ENCODE peak calls at places on chromosome 20, in nine cellular contexts. One of them, this sample, is unnamed.
A peak's percentile ranks its signal among the peaks of the same experiment; 100 is the strongest.

GRCh38 chr20:19252670-19253120 is 40.3 kb downstream of the SLC24A3 start:
- DNase-seq in mammary epithelial cell: no peak
- DNase-seq in adipocyte: peak; percentile 86
- DNase-seq in NCI-H1105: no peak
- DNase-seq in DMS79: no peak
- DNase-seq in T-helper 2 cell treated with Interferon-gamma antibody and Interleukin-4, amounts not matched to agents 5 μg/mL and 100 μg/mL, for 36 hours: no peak
- DNase-seq in GOT3: no peak
- DNase-seq in H9: no peak
- DNase-seq in stimulated activated CD8-positive, alpha-beta memory T cell treated with anti-CD3 and anti-CD28 coated beads, Interleukin-15, amount 100 ng/mL, for 24 hours: no peak
- DNase-seq in this sample: peak; percentile 81

GRCh38 chr20:57089701-57090144 is 176.7 kb downstream of the BMP7 start:
- DNase-seq in DMS79: peak; percentile 33
- DNase-seq in mammary epithelial cell: peak; percentile 33
- DNase-seq in T-helper 2 cell treated with Interferon-gamma antibody and Interleukin-4, amounts not matched to agents 5 μg/mL and 100 μg/mL, for 36 hours: peak; percentile 51
- DNase-seq in NCI-H1105: peak; percentile 52
- DNase-seq in H9: peak; percentile 88
- DNase-seq in stimulated activated CD8-positive, alpha-beta memory T cell treated with anti-CD3 and anti-CD28 coated beads, Interleukin-15, amount 100 ng/mL, for 24 hours: peak; percentile 33
- DNase-seq in adipocyte: peak; percentile 76
- DNase-seq in GOT3: no peak
- DNase-seq in this sample: peak; percentile 31

GRCh38 chr20:6483727-6484126 is 283.8 kb upstream of the BMP2 start:
- DNase-seq in mammary epithelial cell: no peak
- DNase-seq in adipocyte: no peak
- DNase-seq in DMS79: no peak
- DNase-seq in H9: no peak
- DNase-seq in T-helper 2 cell treated with Interferon-gamma antibody and Interleukin-4, amounts not matched to agents 5 μg/mL and 100 μg/mL, for 36 hours: no peak
- DNase-seq in NCI-H1105: no peak
- DNase-seq in GOT3: no peak
- DNase-seq in stimulated activated CD8-positive, alpha-beta memory T cell treated with anti-CD3 and anti-CD28 coated beads, Interleukin-15, amount 100 ng/mL, for 24 hours: no peak
- DNase-seq in this sample: no peak

GRCh38 chr20:57919059-57919458 is 209.2 kb upstream of the PMEPA1 start:
- DNase-seq in adipocyte: no peak
- DNase-seq in H9: no peak
- DNase-seq in NCI-H1105: no peak
- DNase-seq in T-helper 2 cell treated with Interferon-gamma antibody and Interleukin-4, amounts not matched to agents 5 μg/mL and 100 μg/mL, for 36 hours: no peak
- DNase-seq in DMS79: no peak
- DNase-seq in mammary epithelial cell: no peak
- DNase-seq in stimulated activated CD8-positive, alpha-beta memory T cell treated with anti-CD3 and anti-CD28 coated beads, Interleukin-15, amount 100 ng/mL, for 24 hours: no peak
- DNase-seq in GOT3: no peak
- DNase-seq in this sample: no peak

GRCh38 chr20:17394411-17394810 is 136.8 kb downstream of the BFSP1 start:
- DNase-seq in H9: no peak
- DNase-seq in stimulated activated CD8-positive, alpha-beta memory T cell treated with anti-CD3 and anti-CD28 coated beads, Interleukin-15, amount 100 ng/mL, for 24 hours: no peak
- DNase-seq in NCI-H1105: no peak
- DNase-seq in DMS79: no peak
- DNase-seq in mammary epithelial cell: no peak
- DNase-seq in adipocyte: no peak
- DNase-seq in T-helper 2 cell treated with Interferon-gamma antibody and Interleukin-4, amounts not matched to agents 5 μg/mL and 100 μg/mL, for 36 hours: no peak
- DNase-seq in GOT3: no peak
- DNase-seq in this sample: no peak

GRCh38 chr20:2545594-2545993 is 9.2 kb downstream of the TMC2 start:
- DNase-seq in NCI-H1105: no peak
- DNase-seq in H9: no peak
- DNase-seq in DMS79: no peak
- DNase-seq in stimulated activated CD8-positive, alpha-beta memory T cell treated with anti-CD3 and anti-CD28 coated beads, Interleukin-15, amount 100 ng/mL, for 24 hours: no peak
- DNase-seq in mammary epithelial cell: no peak
- DNase-seq in GOT3: no peak
- DNase-seq in T-helper 2 cell treated with Interferon-gamma antibody and Interleukin-4, amounts not matched to agents 5 μg/mL and 100 μg/mL, for 36 hours: no peak
- DNase-seq in adipocyte: no peak
- DNase-seq in this sample: no peak

GRCh38 chr20:21571841-21572690 is 58.2 kb upstream of the NKX2-2 start:
- DNase-seq in mammary epithelial cell: no peak
- DNase-seq in T-helper 2 cell treated with Interferon-gamma antibody and Interleukin-4, amounts not matched to agents 5 μg/mL and 100 μg/mL, for 36 hours: no peak
- DNase-seq in adipocyte: peak; percentile 48
- DNase-seq in DMS79: no peak
- DNase-seq in H9: no peak
- DNase-seq in NCI-H1105: no peak
- DNase-seq in stimulated activated CD8-positive, alpha-beta memory T cell treated with anti-CD3 and anti-CD28 coated beads, Interleukin-15, amount 100 ng/mL, for 24 hours: no peak
- DNase-seq in GOT3: no peak
- DNase-seq in this sample: peak; percentile 1

GRCh38 chr20:36335187-36335870 is 29.2 kb downstream of the DLGAP4 start:
- DNase-seq in stimulated activated CD8-positive, alpha-beta memory T cell treated with anti-CD3 and anti-CD28 coated beads, Interleukin-15, amount 100 ng/mL, for 24 hours: no peak
- DNase-seq in mammary epithelial cell: no peak
- DNase-seq in NCI-H1105: no peak
- DNase-seq in DMS79: no peak
- DNase-seq in adipocyte: no peak
- DNase-seq in T-helper 2 cell treated with Interferon-gamma antibody and Interleukin-4, amounts not matched to agents 5 μg/mL and 100 μg/mL, for 36 hours: no peak
- DNase-seq in GOT3: no peak
- DNase-seq in H9: no peak
- DNase-seq in this sample: no peak

GRCh38 chr20:53800883-53801604 is 207.4 kb upstream of the ZNF217 start:
- DNase-seq in NCI-H1105: no peak
- DNase-seq in GOT3: no peak
- DNase-seq in H9: no peak
- DNase-seq in stimulated activated CD8-positive, alpha-beta memory T cell treated with anti-CD3 and anti-CD28 coated beads, Interleukin-15, amount 100 ng/mL, for 24 hours: no peak
- DNase-seq in T-helper 2 cell treated with Interferon-gamma antibody and Interleukin-4, amounts not matched to agents 5 μg/mL and 100 μg/mL, for 36 hours: no peak
- DNase-seq in mammary epithelial cell: no peak
- DNase-seq in DMS79: no peak
- DNase-seq in adipocyte: no peak
- DNase-seq in this sample: no peak

GRCh38 chr20:25294459-25295385 is 46.8 kb downstream of the PYGB start:
- DNase-seq in adipocyte: peak; percentile 70
- DNase-seq in stimulated activated CD8-positive, alpha-beta memory T cell treated with anti-CD3 and anti-CD28 coated beads, Interleukin-15, amount 100 ng/mL, for 24 hours: peak; percentile 28
- DNase-seq in NCI-H1105: no peak
- DNase-seq in GOT3: no peak
- DNase-seq in H9: peak; percentile 87
- DNase-seq in mammary epithelial cell: no peak
- DNase-seq in DMS79: peak; percentile 9
- DNase-seq in T-helper 2 cell treated with Interferon-gamma antibody and Interleukin-4, amounts not matched to agents 5 μg/mL and 100 μg/mL, for 36 hours: peak; percentile 42
- DNase-seq in this sample: peak; percentile 49

GRCh38 chr20:35111141-35111888 is 18.7 kb upstream of the TRPC4AP start:
- DNase-seq in stimulated activated CD8-positive, alpha-beta memory T cell treated with anti-CD3 and anti-CD28 coated beads, Interleukin-15, amount 100 ng/mL, for 24 hours: no peak
- DNase-seq in NCI-H1105: no peak
- DNase-seq in GOT3: peak; percentile 28
- DNase-seq in adipocyte: peak; percentile 22
- DNase-seq in H9: no peak
- DNase-seq in mammary epithelial cell: peak; percentile 91
- DNase-seq in T-helper 2 cell treated with Interferon-gamma antibody and Interleukin-4, amounts not matched to agents 5 μg/mL and 100 μg/mL, for 36 hours: no peak
- DNase-seq in DMS79: no peak
- DNase-seq in this sample: peak; percentile 91

GRCh38 chr20:53940883-53941546 is 129.4 kb downstream of the BCAS1 start:
- DNase-seq in H9: no peak
- DNase-seq in stimulated activated CD8-positive, alpha-beta memory T cell treated with anti-CD3 and anti-CD28 coated beads, Interleukin-15, amount 100 ng/mL, for 24 hours: no peak
- DNase-seq in GOT3: no peak
- DNase-seq in mammary epithelial cell: peak; percentile 83
- DNase-seq in DMS79: peak; percentile 4
- DNase-seq in T-helper 2 cell treated with Interferon-gamma antibody and Interleukin-4, amounts not matched to agents 5 μg/mL and 100 μg/mL, for 36 hours: no peak
- DNase-seq in NCI-H1105: no peak
- DNase-seq in adipocyte: peak; percentile 61
- DNase-seq in this sample: peak; percentile 82

GRCh38 chr20:64079273-64080012 is at the start of gene RGS19:
- DNase-seq in NCI-H1105: peak; percentile 38
- DNase-seq in GOT3: peak; percentile 23
- DNase-seq in DMS79: peak; percentile 47
- DNase-seq in stimulated activated CD8-positive, alpha-beta memory T cell treated with anti-CD3 and anti-CD28 coated beads, Interleukin-15, amount 100 ng/mL, for 24 hours: peak; percentile 40
- DNase-seq in mammary epithelial cell: peak; percentile 47
- DNase-seq in T-helper 2 cell treated with Interferon-gamma antibody and Interleukin-4, amounts not matched to agents 5 μg/mL and 100 μg/mL, for 36 hours: peak; percentile 85
- DNase-seq in adipocyte: peak; percentile 80
- DNase-seq in H9: peak; percentile 68
- DNase-seq in this sample: peak; percentile 50

GRCh38 chr20:62751551-62752150 is 43.0 kb downstream of the NTSR1 start:
- DNase-seq in stimulated activated CD8-positive, alpha-beta memory T cell treated with anti-CD3 and anti-CD28 coated beads, Interleukin-15, amount 100 ng/mL, for 24 hours: no peak
- DNase-seq in H9: no peak
- DNase-seq in T-helper 2 cell treated with Interferon-gamma antibody and Interleukin-4, amounts not matched to agents 5 μg/mL and 100 μg/mL, for 36 hours: no peak
- DNase-seq in DMS79: no peak
- DNase-seq in NCI-H1105: no peak
- DNase-seq in GOT3: no peak
- DNase-seq in adipocyte: no peak
- DNase-seq in mammary epithelial cell: no peak
- DNase-seq in this sample: no peak

GRCh38 chr20:62370807-62371587 is 3.9 kb upstream of the LAMA5 start:
- DNase-seq in DMS79: peak; percentile 41
- DNase-seq in adipocyte: no peak
- DNase-seq in mammary epithelial cell: no peak
- DNase-seq in NCI-H1105: no peak
- DNase-seq in T-helper 2 cell treated with Interferon-gamma antibody and Interleukin-4, amounts not matched to agents 5 μg/mL and 100 μg/mL, for 36 hours: no peak
- DNase-seq in stimulated activated CD8-positive, alpha-beta memory T cell treated with anti-CD3 and anti-CD28 coated beads, Interleukin-15, amount 100 ng/mL, for 24 hours: no peak
- DNase-seq in H9: no peak
- DNase-seq in GOT3: no peak
- DNase-seq in this sample: no peak

GRCh38 chr20:43744966-43745733 is 18.3 kb upstream of the GTSF1L start:
- DNase-seq in NCI-H1105: no peak
- DNase-seq in GOT3: no peak
- DNase-seq in H9: no peak
- DNase-seq in stimulated activated CD8-positive, alpha-beta memory T cell treated with anti-CD3 and anti-CD28 coated beads, Interleukin-15, amount 100 ng/mL, for 24 hours: no peak
- DNase-seq in DMS79: no peak
- DNase-seq in mammary epithelial cell: no peak
- DNase-seq in T-helper 2 cell treated with Interferon-gamma antibody and Interleukin-4, amounts not matched to agents 5 μg/mL and 100 μg/mL, for 36 hours: no peak
- DNase-seq in adipocyte: no peak
- DNase-seq in this sample: no peak

GRCh38 chr20:44442298-44443070 is 33.2 kb upstream of the TTPAL start:
- DNase-seq in stimulated activated CD8-positive, alpha-beta memory T cell treated with anti-CD3 and anti-CD28 coated beads, Interleukin-15, amount 100 ng/mL, for 24 hours: no peak
- DNase-seq in GOT3: no peak
- DNase-seq in mammary epithelial cell: no peak
- DNase-seq in NCI-H1105: no peak
- DNase-seq in T-helper 2 cell treated with Interferon-gamma antibody and Interleukin-4, amounts not matched to agents 5 μg/mL and 100 μg/mL, for 36 hours: no peak
- DNase-seq in H9: no peak
- DNase-seq in adipocyte: no peak
- DNase-seq in DMS79: no peak
- DNase-seq in this sample: no peak

GRCh38 chr20:63009044-63009961 is 2.5 kb upstream of the BHLHE23 start:
- DNase-seq in NCI-H1105: peak; percentile 63
- DNase-seq in T-helper 2 cell treated with Interferon-gamma antibody and Interleukin-4, amounts not matched to agents 5 μg/mL and 100 μg/mL, for 36 hours: peak; percentile 73
- DNase-seq in H9: peak; percentile 83
- DNase-seq in GOT3: peak; percentile 38
- DNase-seq in stimulated activated CD8-positive, alpha-beta memory T cell treated with anti-CD3 and anti-CD28 coated beads, Interleukin-15, amount 100 ng/mL, for 24 hours: peak; percentile 78
- DNase-seq in adipocyte: peak; percentile 89
- DNase-seq in mammary epithelial cell: peak; percentile 55
- DNase-seq in DMS79: peak; percentile 54
- DNase-seq in this sample: peak; percentile 35

GRCh38 chr20:50372770-50373088 is 137.5 kb upstream of the PTPN1 start:
- DNase-seq in stimulated activated CD8-positive, alpha-beta memory T cell treated with anti-CD3 and anti-CD28 coated beads, Interleukin-15, amount 100 ng/mL, for 24 hours: no peak
- DNase-seq in GOT3: no peak
- DNase-seq in H9: no peak
- DNase-seq in NCI-H1105: no peak
- DNase-seq in adipocyte: no peak
- DNase-seq in DMS79: no peak
- DNase-seq in T-helper 2 cell treated with Interferon-gamma antibody and Interleukin-4, amounts not matched to agents 5 μg/mL and 100 μg/mL, for 36 hours: no peak
- DNase-seq in mammary epithelial cell: peak; percentile 28
- DNase-seq in this sample: no peak

GRCh38 chr20:44460795-44461141 is 14.9 kb upstream of the TTPAL start:
- DNase-seq in NCI-H1105: no peak
- DNase-seq in H9: no peak
- DNase-seq in stimulated activated CD8-positive, alpha-beta memory T cell treated with anti-CD3 and anti-CD28 coated beads, Interleukin-15, amount 100 ng/mL, for 24 hours: no peak
- DNase-seq in adipocyte: peak; percentile 64
- DNase-seq in DMS79: no peak
- DNase-seq in mammary epithelial cell: peak; percentile 27
- DNase-seq in T-helper 2 cell treated with Interferon-gamma antibody and Interleukin-4, amounts not matched to agents 5 μg/mL and 100 μg/mL, for 36 hours: no peak
- DNase-seq in GOT3: no peak
- DNase-seq in this sample: peak; percentile 40

GRCh38 chr20:7841967-7842301 is 98.3 kb downstream of the HAO1 start:
- DNase-seq in H9: no peak
- DNase-seq in stimulated activated CD8-positive, alpha-beta memory T cell treated with anti-CD3 and anti-CD28 coated beads, Interleukin-15, amount 100 ng/mL, for 24 hours: no peak
- DNase-seq in adipocyte: peak; percentile 70
- DNase-seq in DMS79: no peak
- DNase-seq in GOT3: no peak
- DNase-seq in T-helper 2 cell treated with Interferon-gamma antibody and Interleukin-4, amounts not matched to agents 5 μg/mL and 100 μg/mL, for 36 hours: no peak
- DNase-seq in mammary epithelial cell: peak; percentile 91
- DNase-seq in NCI-H1105: no peak
- DNase-seq in this sample: peak; percentile 98

GRCh38 chr20:62484478-62484877 is 8.7 kb upstream of the GATA5 start:
- DNase-seq in NCI-H1105: no peak
- DNase-seq in T-helper 2 cell treated with Interferon-gamma antibody and Interleukin-4, amounts not matched to agents 5 μg/mL and 100 μg/mL, for 36 hours: no peak
- DNase-seq in mammary epithelial cell: no peak
- DNase-seq in GOT3: no peak
- DNase-seq in adipocyte: no peak
- DNase-seq in stimulated activated CD8-positive, alpha-beta memory T cell treated with anti-CD3 and anti-CD28 coated beads, Interleukin-15, amount 100 ng/mL, for 24 hours: no peak
- DNase-seq in DMS79: no peak
- DNase-seq in H9: no peak
- DNase-seq in this sample: no peak

GRCh38 chr20:53811577-53811976 is 217.9 kb upstream of the ZNF217 start:
- DNase-seq in adipocyte: no peak
- DNase-seq in mammary epithelial cell: no peak
- DNase-seq in T-helper 2 cell treated with Interferon-gamma antibody and Interleukin-4, amounts not matched to agents 5 μg/mL and 100 μg/mL, for 36 hours: no peak
- DNase-seq in NCI-H1105: no peak
- DNase-seq in GOT3: no peak
- DNase-seq in DMS79: no peak
- DNase-seq in H9: no peak
- DNase-seq in stimulated activated CD8-positive, alpha-beta memory T cell treated with anti-CD3 and anti-CD28 coated beads, Interleukin-15, amount 100 ng/mL, for 24 hours: no peak
- DNase-seq in this sample: no peak

GRCh38 chr20:44467289-44467883 is 8.3 kb upstream of the TTPAL start:
- DNase-seq in adipocyte: peak; percentile 24
- DNase-seq in GOT3: no peak
- DNase-seq in NCI-H1105: no peak
- DNase-seq in stimulated activated CD8-positive, alpha-beta memory T cell treated with anti-CD3 and anti-CD28 coated beads, Interleukin-15, amount 100 ng/mL, for 24 hours: no peak
- DNase-seq in DMS79: no peak
- DNase-seq in H9: no peak
- DNase-seq in mammary epithelial cell: peak; percentile 63
- DNase-seq in T-helper 2 cell treated with Interferon-gamma antibody and Interleukin-4, amounts not matched to agents 5 μg/mL and 100 μg/mL, for 36 hours: no peak
- DNase-seq in this sample: peak; percentile 59

GRCh38 chr20:45779011-45779915 is 12.4 kb downstream of the WFDC3 start:
- DNase-seq in DMS79: peak; percentile 43
- DNase-seq in mammary epithelial cell: peak; percentile 99
- DNase-seq in stimulated activated CD8-positive, alpha-beta memory T cell treated with anti-CD3 and anti-CD28 coated beads, Interleukin-15, amount 100 ng/mL, for 24 hours: no peak
- DNase-seq in adipocyte: peak; percentile 98
- DNase-seq in H9: no peak
- DNase-seq in T-helper 2 cell treated with Interferon-gamma antibody and Interleukin-4, amounts not matched to agents 5 μg/mL and 100 μg/mL, for 36 hours: peak; percentile 7
- DNase-seq in NCI-H1105: no peak
- DNase-seq in GOT3: peak; percentile 86
- DNase-seq in this sample: peak; percentile 99

GRCh38 chr20:61789329-61789728 is 276.4 kb downstream of the TAF4 start:
- DNase-seq in adipocyte: no peak
- DNase-seq in H9: no peak
- DNase-seq in NCI-H1105: no peak
- DNase-seq in stimulated activated CD8-positive, alpha-beta memory T cell treated with anti-CD3 and anti-CD28 coated beads, Interleukin-15, amount 100 ng/mL, for 24 hours: no peak
- DNase-seq in mammary epithelial cell: peak; percentile 94
- DNase-seq in T-helper 2 cell treated with Interferon-gamma antibody and Interleukin-4, amounts not matched to agents 5 μg/mL and 100 μg/mL, for 36 hours: no peak
- DNase-seq in DMS79: no peak
- DNase-seq in GOT3: no peak
- DNase-seq in this sample: no peak

GRCh38 chr20:20207291-20207690 is 155.0 kb downstream of the CFAP61 start:
- DNase-seq in T-helper 2 cell treated with Interferon-gamma antibody and Interleukin-4, amounts not matched to agents 5 μg/mL and 100 μg/mL, for 36 hours: no peak
- DNase-seq in DMS79: peak; percentile 45
- DNase-seq in H9: peak; percentile 52
- DNase-seq in mammary epithelial cell: no peak
- DNase-seq in GOT3: no peak
- DNase-seq in stimulated activated CD8-positive, alpha-beta memory T cell treated with anti-CD3 and anti-CD28 coated beads, Interleukin-15, amount 100 ng/mL, for 24 hours: no peak
- DNase-seq in adipocyte: no peak
- DNase-seq in NCI-H1105: no peak
- DNase-seq in this sample: no peak